ENCODE peak calls at places on chromosomes 6 and 20, in seven cellular contexts. L is MM.1S, J is GM23248, Q is neural progenitor cell, R is hepatocyte, F is OCI-LY7, V is GM23338. I is an unnamed sample.

GRCh38 chr6:15443119-15443518 is 197.2 kb downstream of the JARID2 start:
- DNase-seq in Q (no peak), V (no peak), F (no peak), J (peak), L (no peak), R (no peak), I (peak)

GRCh38 chr20:15297059-15297875 is 959.9 kb upstream of the FLRT3 start:
- DNase-seq in F (no peak), L (no peak), R (peak), Q (no peak), V (no peak), J (no peak), I (peak)

GRCh38 chr6:14964486-14964885 is 281.4 kb upstream of the JARID2 start:
- DNase-seq in V (peak), Q (no peak), F (no peak), R (no peak), L (no peak), J (peak), I (no peak)

GRCh38 chr6:166523782-166524569 is 62.5 kb downstream of the RAMACL start:
- DNase-seq in R (no peak), V (no peak), J (no peak), Q (no peak), F (no peak), L (no peak), I (no peak)

GRCh38 chr6:89121934-89122333 is 4.1 kb upstream of the SRSF12 start:
- DNase-seq in V (no peak), F (no peak), Q (no peak), L (no peak), R (no peak), J (no peak), I (no peak)

GRCh38 chr6:45741437-45742166 is 274.1 kb downstream of the CLIC5 start:
- DNase-seq in Q (no peak), J (peak), F (peak), L (peak), R (no peak), V (no peak), I (no peak)

GRCh38 chr6:70194421-70194820 is 108.5 kb downstream of the COL9A1 start:
- DNase-seq in J (no peak), Q (no peak), R (no peak), L (no peak), F (no peak), V (no peak), I (no peak)

GRCh38 chr6:1043458-1043836 is 268.5 kb upstream of the FOXQ1 start:
- DNase-seq in Q (no peak), F (no peak), V (no peak), J (peak), R (no peak), L (no peak), I (no peak)

GRCh38 chr6:52103661-52104060 is 16.2 kb upstream of the PKHD1 start:
- DNase-seq in L (no peak), V (no peak), F (no peak), Q (no peak), R (no peak), J (no peak), I (no peak)

GRCh38 chr6:166616261-166617226 is 10.5 kb downstream of the RPS6KA2 start:
- DNase-seq in J (no peak), V (no peak), Q (no peak), F (no peak), L (no peak), R (no peak), I (no peak)

GRCh38 chr20:23857954-23858565 is 21.5 kb downstream of the CST5 start:
- DNase-seq in J (no peak), Q (peak), V (peak), R (no peak), F (no peak), L (no peak), I (no peak)

GRCh38 chr6:3229566-3230274 is 2.3 kb upstream of the TUBB2B start:
- DNase-seq in R (peak), Q (peak), J (peak), L (peak), F (peak), V (peak), I (no peak)

GRCh38 chr6:151041686-151042085 is 176.2 kb downstream of the MTHFD1L start:
- DNase-seq in J (no peak), F (no peak), Q (no peak), L (no peak), R (no peak), V (no peak), I (no peak)

GRCh38 chr6:138025528-138025941 is 81.7 kb downstream of the PERP start:
- DNase-seq in V (no peak), R (no peak), L (no peak), Q (no peak), F (no peak), J (no peak), I (no peak)

GRCh38 chr20:63588641-63589041 is 14.6 kb upstream of the HELZ2 start:
- DNase-seq in V (no peak), J (no peak), Q (no peak), F (no peak), R (no peak), L (no peak), I (no peak)

GRCh38 chr6:108667984-108668383 is 107.3 kb downstream of the FOXO3 start:
- DNase-seq in F (no peak), L (peak), R (peak), J (no peak), Q (peak), V (peak), I (no peak)

GRCh38 chr6:41674231-41675000 is 36.1 kb downstream of the MDFI start:
- DNase-seq in Q (no peak), J (no peak), V (no peak), R (no peak), F (no peak), L (no peak), I (no peak)

GRCh38 chr6:168886964-168887363 is 366.7 kb downstream of the THBS2 start:
- DNase-seq in R (no peak), Q (no peak), F (no peak), L (no peak), J (no peak), V (no peak), I (no peak)

GRCh38 chr6:138647006-138647405 is 126.6 kb upstream of the CCDC28A start:
- DNase-seq in F (no peak), R (no peak), V (no peak), Q (no peak), L (no peak), J (peak), I (no peak)

GRCh38 chr6:98827295-98828159 is 6.8 kb upstream of the POU3F2 start:
- DNase-seq in R (no peak), J (peak), F (no peak), L (no peak), Q (peak), V (peak), I (no peak)

GRCh38 chr6:142685852-142686718 is 258.9 kb downstream of the HIVEP2 start:
- DNase-seq in V (no peak), Q (no peak), R (no peak), L (no peak), J (peak), F (no peak), I (no peak)

GRCh38 chr6:92122746-92123145 is 1296.6 kb downstream of the EPHA7 start:
- DNase-seq in Q (peak), L (peak), F (peak), V (peak), R (peak), J (no peak), I (peak)

GRCh38 chr6:18034798-18035202 is 47.4 kb upstream of the KIF13A start:
- DNase-seq in J (no peak), R (peak), Q (no peak), F (no peak), V (no peak), L (no peak), I (no peak)

GRCh38 chr20:36051318-36052116 is 83.1 kb downstream of the CNBD2 start:
- DNase-seq in V (peak), J (no peak), Q (no peak), L (no peak), F (no peak), R (no peak), I (no peak)

GRCh38 chr20:44027686-44028340 is 113.2 kb downstream of the TOX2 start:
- DNase-seq in R (no peak), F (no peak), V (no peak), Q (no peak), L (no peak), J (no peak), I (no peak)

GRCh38 chr20:62241501-62241900 is 3.2 kb downstream of the OSBPL2 start:
- DNase-seq in L (no peak), F (no peak), Q (no peak), V (no peak), J (no peak), R (no peak), I (no peak)

GRCh38 chr6:89597988-89598387 is 40.6 kb downstream of the LYRM2 start:
- DNase-seq in V (peak), J (peak), Q (no peak), R (peak), L (no peak), F (peak), I (peak)

GRCh38 chr6:42419490-42420280 is 32.0 kb downstream of the TRERF1 start:
- DNase-seq in Q (no peak), F (no peak), J (no peak), L (no peak), V (peak), R (no peak), I (no peak)

GRCh38 chr20:56359212-56360132 is 698 bp downstream of the FAM210B start:
- DNase-seq in V (peak), Q (peak), L (peak), R (peak), J (peak), F (no peak), I (peak)

GRCh38 chr6:153207041-153207440 is 76.0 kb upstream of the RGS17 start:
- DNase-seq in V (no peak), Q (no peak), L (no peak), F (no peak), J (no peak), R (no peak), I (no peak)

GRCh38 chr20:49247169-49247734 is 28.0 kb downstream of the DDX27 start:
- DNase-seq in Q (no peak), L (no peak), J (no peak), R (no peak), F (no peak), V (no peak), I (no peak)

GRCh38 chr6:26420607-26421235 is 18.6 kb downstream of the BTN3A1 start:
- DNase-seq in Q (peak), L (peak), F (peak), J (peak), V (peak), R (peak), I (peak)

GRCh38 chr6:81844686-81845085 is 92.2 kb upstream of the TENT5A start:
- DNase-seq in J (peak), L (no peak), V (no peak), Q (no peak), R (no peak), F (no peak), I (no peak)

GRCh38 chr20:11544029-11544678 is 373.5 kb upstream of the BTBD3 start:
- DNase-seq in R (peak), V (peak), L (peak), J (peak), F (peak), Q (peak), I (peak)

GRCh38 chr6:156814036-156814581 is 36.9 kb downstream of the ARID1B start:
- DNase-seq in L (no peak), J (no peak), F (no peak), R (no peak), Q (no peak), V (peak), I (no peak)

GRCh38 chr6:7726416-7727149 is 684 bp downstream of the BMP6 start:
- DNase-seq in J (peak), F (peak), V (peak), L (peak), Q (peak), R (peak), I (peak)

GRCh38 chr20:13464702-13465101 is 174.0 kb downstream of the TASP1 start:
- DNase-seq in F (no peak), L (no peak), Q (no peak), V (no peak), J (peak), R (no peak), I (no peak)

GRCh38 chr20:40435146-40435545 is 253.9 kb downstream of the MAFB start:
- DNase-seq in F (no peak), V (no peak), L (no peak), R (no peak), Q (no peak), J (no peak), I (no peak)

GRCh38 chr20:40434122-40434521 is 254.9 kb downstream of the MAFB start:
- DNase-seq in R (no peak), J (no peak), F (no peak), V (no peak), L (no peak), Q (no peak), I (no peak)

GRCh38 chr20:40433341-40433861 is 255.6 kb downstream of the MAFB start:
- DNase-seq in V (no peak), L (no peak), R (no peak), Q (no peak), J (no peak), F (no peak), I (no peak)

GRCh38 chr20:40431112-40431511 is 257.9 kb downstream of the MAFB start:
- DNase-seq in L (no peak), V (no peak), R (no peak), J (no peak), Q (no peak), F (no peak), I (no peak)

GRCh38 chr20:40431611-40432010 is 257.4 kb downstream of the MAFB start:
- DNase-seq in V (no peak), R (no peak), L (no peak), F (no peak), Q (no peak), J (peak), I (no peak)
- TF ChIP-seq EZH2phosphoT487 in V (no peak), R (no peak), L (no peak), F (no peak), Q (no peak), J (no peak), I (no peak)

GRCh38 chr20:32207211-32207625 is 325 bp downstream of the PLAGL2 start:
- DNase-seq in V (peak), R (peak), Q (peak), J (no peak), F (peak), L (no peak), I (no peak)

GRCh38 chr20:32206383-32207210 is 946 bp downstream of the PLAGL2 start:
- DNase-seq in Q (peak), F (peak), R (peak), V (no peak), J (peak), L (no peak), I (no peak)

GRCh38 chr20:32210206-32210605 is 2.5 kb downstream of the POFUT1 start:
- DNase-seq in R (no peak), Q (no peak), F (no peak), J (peak), L (no peak), V (no peak), I (no peak)

GRCh38 chr20:32207626-32208498 is at the start of the genes PLAGL2 and POFUT1:
- DNase-seq in F (peak), J (peak), Q (peak), V (peak), R (peak), L (peak), I (peak)

GRCh38 chr20:32208499-32209154 is 947 bp downstream of the POFUT1 start:
- DNase-seq in L (no peak), Q (no peak), V (no peak), J (peak), F (no peak), R (no peak), I (no peak)
- TF ChIP-seq EZH2phosphoT487 in L (no peak), Q (no peak), V (no peak), J (no peak), F (no peak), R (no peak), I (no peak)

GRCh38 chr20:47551841-47552240 is 50.2 kb downstream of the NCOA3 start:
- DNase-seq in R (no peak), F (peak), Q (no peak), V (peak), L (no peak), J (peak), I (no peak)
- TF ChIP-seq EZH2phosphoT487 in R (no peak), F (no peak), Q (no peak), V (no peak), L (no peak), J (no peak), I (no peak)

GRCh38 chr20:19823971-19824370 is 65.9 kb downstream of the RIN2 start:
- DNase-seq in F (no peak), Q (no peak), V (peak), L (no peak), J (no peak), R (no peak), I (no peak)
- TF ChIP-seq EZH2phosphoT487 in F (no peak), Q (no peak), V (no peak), L (no peak), J (no peak), R (no peak), I (no peak)